ENCODE peak calls at places on chromosome 13, in seven cellular contexts. One of them, this sample, is unnamed.

GRCh38 chr13:83449666-83450395 is 432.4 kb downstream of the SLITRK1 start:
- DNase-seq in psoas muscle: no peak
- DNase-seq in Peyer's patch: no peak
- DNase-seq in WERI-Rb-1: no peak
- DNase-seq in astrocyte of the spinal cord: peak
- DNase-seq in AG09309: peak
- DNase-seq in prostate gland: no peak
- DNase-seq in this sample: peak

GRCh38 chr13:47330031-47330430 is 433.2 kb upstream of the HTR2A start:
- DNase-seq in psoas muscle: no peak
- DNase-seq in Peyer's patch: no peak
- DNase-seq in WERI-Rb-1: no peak
- DNase-seq in astrocyte of the spinal cord: no peak
- DNase-seq in AG09309: no peak
- DNase-seq in prostate gland: no peak
- DNase-seq in this sample: no peak

GRCh38 chr13:21310220-21310619 is 133.8 kb downstream of the MRPL57 start:
- DNase-seq in psoas muscle: no peak
- DNase-seq in Peyer's patch: no peak
- DNase-seq in WERI-Rb-1: no peak
- DNase-seq in astrocyte of the spinal cord: no peak
- DNase-seq in AG09309: peak
- DNase-seq in prostate gland: no peak
- DNase-seq in this sample: no peak

GRCh38 chr13:36131215-36131930 is at the start of gene DCLK1:
- DNase-seq in psoas muscle: peak
- DNase-seq in Peyer's patch: no peak
- DNase-seq in WERI-Rb-1: peak
- DNase-seq in astrocyte of the spinal cord: peak
- DNase-seq in AG09309: no peak
- DNase-seq in prostate gland: peak
- DNase-seq in this sample: peak

GRCh38 chr13:29707876-29708543 is 112.5 kb upstream of the SLC7A1 start:
- DNase-seq in psoas muscle: no peak
- DNase-seq in Peyer's patch: peak
- DNase-seq in WERI-Rb-1: peak
- DNase-seq in astrocyte of the spinal cord: peak
- DNase-seq in AG09309: peak
- DNase-seq in prostate gland: no peak
- DNase-seq in this sample: peak

GRCh38 chr13:46721054-46721453 is 75.9 kb downstream of the ESD start:
- DNase-seq in psoas muscle: peak
- DNase-seq in Peyer's patch: peak
- DNase-seq in WERI-Rb-1: no peak
- DNase-seq in astrocyte of the spinal cord: peak
- DNase-seq in AG09309: no peak
- DNase-seq in prostate gland: peak
- DNase-seq in this sample: no peak

GRCh38 chr13:50474094-50474654 is 369.3 kb downstream of the DLEU7 start:
- DNase-seq in psoas muscle: no peak
- DNase-seq in Peyer's patch: no peak
- DNase-seq in WERI-Rb-1: no peak
- DNase-seq in astrocyte of the spinal cord: no peak
- DNase-seq in AG09309: no peak
- DNase-seq in prostate gland: no peak
- DNase-seq in this sample: peak

GRCh38 chr13:113324336-113324882 is 27.4 kb downstream of the LAMP1 start:
- DNase-seq in psoas muscle: no peak
- DNase-seq in Peyer's patch: no peak
- DNase-seq in WERI-Rb-1: no peak
- DNase-seq in astrocyte of the spinal cord: no peak
- DNase-seq in AG09309: no peak
- DNase-seq in prostate gland: no peak
- DNase-seq in this sample: no peak

GRCh38 chr13:40231311-40231710 is 435.1 kb downstream of the FOXO1 start:
- DNase-seq in psoas muscle: no peak
- DNase-seq in Peyer's patch: no peak
- DNase-seq in WERI-Rb-1: no peak
- DNase-seq in astrocyte of the spinal cord: no peak
- DNase-seq in AG09309: no peak
- DNase-seq in prostate gland: no peak
- DNase-seq in this sample: no peak

GRCh38 chr13:20799726-20800416 is 26.1 kb upstream of the EEF1AKMT1 start:
- DNase-seq in psoas muscle: no peak
- DNase-seq in Peyer's patch: no peak
- DNase-seq in WERI-Rb-1: no peak
- DNase-seq in astrocyte of the spinal cord: no peak
- DNase-seq in AG09309: no peak
- DNase-seq in prostate gland: no peak
- DNase-seq in this sample: no peak

GRCh38 chr13:106467406-106468122 is 67.9 kb downstream of the EFNB2 start:
- DNase-seq in psoas muscle: no peak
- DNase-seq in Peyer's patch: no peak
- DNase-seq in WERI-Rb-1: no peak
- DNase-seq in astrocyte of the spinal cord: no peak
- DNase-seq in AG09309: no peak
- DNase-seq in prostate gland: no peak
- DNase-seq in this sample: no peak

GRCh38 chr13:105346141-105346766 is 1189.2 kb downstream of the EFNB2 start:
- DNase-seq in psoas muscle: no peak
- DNase-seq in Peyer's patch: no peak
- DNase-seq in WERI-Rb-1: no peak
- DNase-seq in astrocyte of the spinal cord: peak
- DNase-seq in AG09309: peak
- DNase-seq in prostate gland: no peak
- DNase-seq in this sample: peak

GRCh38 chr13:46181799-46182490 is at the start of gene LCP1:
- DNase-seq in psoas muscle: no peak
- DNase-seq in Peyer's patch: peak
- DNase-seq in WERI-Rb-1: no peak
- DNase-seq in astrocyte of the spinal cord: no peak
- DNase-seq in AG09309: no peak
- DNase-seq in prostate gland: no peak
- DNase-seq in this sample: no peak

GRCh38 chr13:60448907-60449510 is 52.0 kb downstream of the TDRD3 start:
- DNase-seq in psoas muscle: no peak
- DNase-seq in Peyer's patch: no peak
- DNase-seq in WERI-Rb-1: peak
- DNase-seq in astrocyte of the spinal cord: peak
- DNase-seq in AG09309: peak
- DNase-seq in prostate gland: no peak
- DNase-seq in this sample: peak

GRCh38 chr13:86085890-86086289 is 286.7 kb upstream of the SLITRK6 start:
- DNase-seq in psoas muscle: no peak
- DNase-seq in Peyer's patch: no peak
- DNase-seq in WERI-Rb-1: no peak
- DNase-seq in astrocyte of the spinal cord: peak
- DNase-seq in AG09309: no peak
- DNase-seq in prostate gland: no peak
- DNase-seq in this sample: no peak

GRCh38 chr13:109576331-109576813 is 210.0 kb downstream of the IRS2 start:
- DNase-seq in psoas muscle: no peak
- DNase-seq in Peyer's patch: no peak
- DNase-seq in WERI-Rb-1: no peak
- DNase-seq in astrocyte of the spinal cord: peak
- DNase-seq in AG09309: no peak
- DNase-seq in prostate gland: peak
- DNase-seq in this sample: no peak

GRCh38 chr13:96690998-96691397 is 303.3 kb downstream of the OXGR1 start:
- DNase-seq in psoas muscle: no peak
- DNase-seq in Peyer's patch: no peak
- DNase-seq in WERI-Rb-1: no peak
- DNase-seq in astrocyte of the spinal cord: no peak
- DNase-seq in AG09309: no peak
- DNase-seq in prostate gland: no peak
- DNase-seq in this sample: no peak
- H3K4me3 ChIP-seq in psoas muscle: no peak
- H3K4me3 ChIP-seq in Peyer's patch: no peak
- H3K4me3 ChIP-seq in WERI-Rb-1: no peak
- H3K4me3 ChIP-seq in astrocyte of the spinal cord: no peak
- H3K4me3 ChIP-seq in AG09309: no peak
- H3K4me3 ChIP-seq in prostate gland: no peak
- H3K4me3 ChIP-seq in this sample: no peak

GRCh38 chr13:100506600-100507422 is 81.8 kb downstream of the GGACT start:
- DNase-seq in psoas muscle: no peak
- DNase-seq in Peyer's patch: no peak
- DNase-seq in WERI-Rb-1: no peak
- DNase-seq in astrocyte of the spinal cord: no peak
- DNase-seq in AG09309: no peak
- DNase-seq in prostate gland: no peak
- DNase-seq in this sample: no peak
- H3K4me3 ChIP-seq in psoas muscle: no peak
- H3K4me3 ChIP-seq in Peyer's patch: no peak
- H3K4me3 ChIP-seq in WERI-Rb-1: no peak
- H3K4me3 ChIP-seq in astrocyte of the spinal cord: no peak
- H3K4me3 ChIP-seq in AG09309: no peak
- H3K4me3 ChIP-seq in prostate gland: no peak
- H3K4me3 ChIP-seq in this sample: no peak

GRCh38 chr13:73721571-73721970 is 412.6 kb downstream of the KLF12 start:
- DNase-seq in psoas muscle: no peak
- DNase-seq in Peyer's patch: no peak
- DNase-seq in WERI-Rb-1: no peak
- DNase-seq in astrocyte of the spinal cord: no peak
- DNase-seq in AG09309: no peak
- DNase-seq in prostate gland: no peak
- DNase-seq in this sample: no peak
- H3K4me3 ChIP-seq in psoas muscle: no peak
- H3K4me3 ChIP-seq in Peyer's patch: no peak
- H3K4me3 ChIP-seq in WERI-Rb-1: no peak
- H3K4me3 ChIP-seq in astrocyte of the spinal cord: no peak
- H3K4me3 ChIP-seq in AG09309: no peak
- H3K4me3 ChIP-seq in prostate gland: no peak
- H3K4me3 ChIP-seq in this sample: no peak

GRCh38 chr13:98496239-98496668 is 80.7 kb downstream of the STK24 start:
- DNase-seq in psoas muscle: peak
- DNase-seq in Peyer's patch: no peak
- DNase-seq in WERI-Rb-1: no peak
- DNase-seq in astrocyte of the spinal cord: no peak
- DNase-seq in AG09309: no peak
- DNase-seq in prostate gland: peak
- DNase-seq in this sample: no peak
- H3K4me3 ChIP-seq in psoas muscle: no peak
- H3K4me3 ChIP-seq in Peyer's patch: no peak
- H3K4me3 ChIP-seq in WERI-Rb-1: no peak
- H3K4me3 ChIP-seq in astrocyte of the spinal cord: no peak
- H3K4me3 ChIP-seq in AG09309: no peak
- H3K4me3 ChIP-seq in prostate gland: no peak
- H3K4me3 ChIP-seq in this sample: no peak

DNA sequence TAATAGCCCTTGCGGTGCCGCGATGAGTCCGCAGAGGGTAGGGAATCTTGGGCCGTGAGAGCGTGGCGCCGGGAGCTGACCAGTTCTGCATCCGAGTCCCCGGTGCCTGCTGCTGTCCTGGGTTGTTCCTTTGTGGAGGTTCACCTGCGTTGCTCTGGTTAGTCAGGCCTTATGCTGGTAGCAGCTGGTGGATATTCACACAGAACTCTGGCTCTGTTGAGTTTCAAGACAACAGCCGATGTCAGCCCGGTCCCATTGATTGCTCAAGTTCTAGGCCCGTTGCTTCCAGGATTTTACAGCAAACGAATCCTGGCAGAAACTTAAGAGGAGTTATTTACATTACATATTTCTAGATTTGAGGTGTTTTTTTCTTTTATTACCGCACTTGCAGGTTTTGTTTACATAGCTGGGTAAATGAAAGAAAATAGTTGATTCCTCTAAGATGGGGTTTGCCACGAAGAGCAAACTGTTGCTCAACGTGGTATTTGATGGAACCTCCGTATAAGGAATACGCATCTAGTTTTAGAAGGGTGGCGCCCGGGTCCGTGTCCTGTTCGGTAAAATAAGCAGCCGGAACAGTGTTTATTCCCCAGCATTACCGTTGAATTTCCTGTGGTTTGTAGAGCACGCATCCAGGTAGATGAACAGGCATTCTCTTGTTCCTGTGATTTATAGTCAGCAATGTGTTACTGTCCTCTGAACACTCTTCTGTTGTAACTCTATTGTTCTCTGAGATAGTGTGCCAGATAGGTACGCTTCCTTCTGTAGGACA is 1.3 kb downstream of the CLDN10 start:
- DNase-seq in psoas muscle: no peak
- DNase-seq in Peyer's patch: no peak
- DNase-seq in WERI-Rb-1: no peak
- DNase-seq in astrocyte of the spinal cord: no peak
- DNase-seq in AG09309: no peak
- DNase-seq in prostate gland: no peak
- DNase-seq in this sample: no peak
- H3K4me3 ChIP-seq in psoas muscle: no peak
- H3K4me3 ChIP-seq in Peyer's patch: no peak
- H3K4me3 ChIP-seq in WERI-Rb-1: no peak
- H3K4me3 ChIP-seq in astrocyte of the spinal cord: no peak
- H3K4me3 ChIP-seq in AG09309: no peak
- H3K4me3 ChIP-seq in prostate gland: no peak
- H3K4me3 ChIP-seq in this sample: no peak

GRCh38 chr13:72960541-72960940 is 98.3 kb upstream of the KLF5 start:
- DNase-seq in psoas muscle: no peak
- DNase-seq in Peyer's patch: no peak
- DNase-seq in WERI-Rb-1: no peak
- DNase-seq in astrocyte of the spinal cord: no peak
- DNase-seq in AG09309: no peak
- DNase-seq in prostate gland: peak
- DNase-seq in this sample: no peak
- H3K4me3 ChIP-seq in psoas muscle: no peak
- H3K4me3 ChIP-seq in Peyer's patch: no peak
- H3K4me3 ChIP-seq in WERI-Rb-1: no peak
- H3K4me3 ChIP-seq in astrocyte of the spinal cord: no peak
- H3K4me3 ChIP-seq in AG09309: no peak
- H3K4me3 ChIP-seq in prostate gland: no peak
- H3K4me3 ChIP-seq in this sample: no peak

This sample was measured in skeletal muscle cell.